ENCODE peak calls at places on chromosomes 11 and 22, in seven cellular contexts. I is uterus, N is colonic mucosa, Z is H1, L is ovary, H is heart left ventricle, W is PC-9. T is an unnamed sample.

GRCh38 chr11:70364745-70365535 is 33.4 kb upstream of the CTTN start:
- DNase-seq in H (no peak), I (no peak), Z (peak; percentile 20), N (no peak), L (no peak), W (no peak), T (no peak)

GRCh38 chr11:46668480-46669085 is 31.8 kb downstream of the ARHGAP1 start:
- DNase-seq in I (no peak), H (no peak), L (no peak), W (no peak), N (no peak), Z (no peak), T (no peak)

GRCh38 chr11:130861902-130862552 is 54.3 kb downstream of the SNX19 start:
- DNase-seq in W (peak; percentile 79), I (peak; percentile 89), N (peak; percentile 92), H (peak; percentile 95), Z (peak; percentile 94), L (peak; percentile 93), T (peak; percentile 81)

GRCh38 chr11:117226388-117227385 is 5.2 kb downstream of the PCSK7 start:
- DNase-seq in W (peak; percentile 39), L (no peak), N (no peak), Z (no peak), I (no peak), H (no peak), T (peak; percentile 54)

GRCh38 chr22:37808294-37808657 is 542 bp downstream of the GCAT start:
- DNase-seq in L (peak; percentile 41), N (no peak), W (no peak), I (no peak), Z (no peak), H (no peak), T (no peak)

GRCh38 chr11:73327812-73328364 is 19.8 kb downstream of the ARHGEF17 start:
- DNase-seq in W (no peak), N (no peak), I (no peak), Z (no peak), H (no peak), L (no peak), T (no peak)

GRCh38 chr11:60977224-60977623 is 5.7 kb downstream of the CD6 start:
- DNase-seq in H (no peak), Z (no peak), I (no peak), L (no peak), N (no peak), W (no peak), T (no peak)

GRCh38 chr22:49392247-49392646 is 435.4 kb downstream of the BRD1 start:
- DNase-seq in Z (no peak), L (no peak), W (no peak), N (no peak), I (no peak), H (no peak), T (no peak)

GRCh38 chr11:8090756-8091155 is 9.7 kb downstream of the TUB start:
- DNase-seq in I (no peak), Z (peak; percentile 90), L (peak; percentile 48), H (no peak), W (no peak), N (no peak), T (no peak)

GRCh38 chr11:130672911-130673310 is 224.5 kb downstream of the ADAMTS15 start:
- DNase-seq in Z (no peak), L (no peak), N (no peak), I (no peak), H (no peak), W (no peak), T (no peak)

GRCh38 chr11:63177872-63178271 is 33.9 kb upstream of the SLC22A24 start:
- DNase-seq in H (no peak), L (no peak), N (no peak), W (no peak), Z (no peak), I (no peak), T (no peak)

GRCh38 chr11:12286606-12287005 is 90.8 kb upstream of the PARVA start:
- DNase-seq in Z (no peak), I (no peak), N (peak; percentile 15), L (no peak), H (no peak), W (no peak), T (no peak)

GRCh38 chr11:69274531-69275016 is 19.4 kb upstream of the MYEOV start:
- DNase-seq in Z (no peak), I (no peak), W (peak; percentile 95), N (peak; percentile 90), L (no peak), H (no peak), T (peak; percentile 87)
- TF ChIP-seq CTCF in Z (no peak), I (no peak), W (no peak), N (no peak), L (no peak), H (no peak), T (no peak)

GRCh38 chr11:126421243-126421642 is 65.8 kb downstream of the ST3GAL4 start:
- DNase-seq in N (no peak), Z (no peak), H (no peak), I (no peak), W (no peak), L (peak; percentile 70), T (no peak)

GRCh38 chr11:126424471-126425039 is 69.1 kb downstream of the ST3GAL4 start:
- DNase-seq in I (no peak), Z (no peak), W (no peak), H (no peak), L (peak; percentile 71), N (no peak), T (no peak)

GRCh38 chr11:126423743-126424142 is 68.3 kb downstream of the ST3GAL4 start:
- DNase-seq in L (peak; percentile 94), I (no peak), Z (no peak), H (no peak), N (no peak), W (no peak), T (no peak)

GRCh38 chr11:126422446-126422845 is 67.0 kb downstream of the ST3GAL4 start:
- DNase-seq in W (no peak), I (no peak), Z (no peak), N (no peak), L (no peak), H (no peak), T (no peak)

DNA sequence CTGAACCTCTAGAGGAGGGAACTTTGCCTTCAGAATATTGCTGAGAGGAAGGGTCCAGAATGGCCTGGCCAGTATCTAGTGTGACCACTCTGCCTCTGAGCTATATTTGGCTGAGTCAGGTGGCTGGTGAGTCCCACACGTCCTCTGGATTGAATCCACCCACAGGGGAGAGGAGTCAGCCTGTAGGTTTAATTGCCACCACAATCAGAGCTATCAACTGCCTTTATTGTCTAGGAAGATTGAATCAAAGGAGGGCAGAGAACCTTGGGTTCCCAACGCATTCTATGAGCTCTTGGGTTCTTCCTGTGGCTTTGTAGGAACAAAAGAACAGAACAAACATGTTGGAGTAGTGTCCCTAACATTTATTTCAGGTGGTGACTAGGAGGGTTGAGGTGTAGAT is 67.7 kb downstream of the ST3GAL4 start:
- DNase-seq in Z (no peak), L (no peak), W (no peak), I (no peak), H (no peak), N (peak; percentile 70), T (no peak)
- H3K4me1 ChIP-seq in Z (no peaks in the 10 kb centered on the region), L (peaks cover 43% of the 10 kb centered on the region), W (peaks cover 5% of the 10 kb centered on the region), I (no peaks in the 10 kb centered on the region), H (peaks cover 16% of the 10 kb centered on the region), N (peaks cover 31% of the 10 kb centered on the region), T (no peaks in the 10 kb centered on the region)

DNA sequence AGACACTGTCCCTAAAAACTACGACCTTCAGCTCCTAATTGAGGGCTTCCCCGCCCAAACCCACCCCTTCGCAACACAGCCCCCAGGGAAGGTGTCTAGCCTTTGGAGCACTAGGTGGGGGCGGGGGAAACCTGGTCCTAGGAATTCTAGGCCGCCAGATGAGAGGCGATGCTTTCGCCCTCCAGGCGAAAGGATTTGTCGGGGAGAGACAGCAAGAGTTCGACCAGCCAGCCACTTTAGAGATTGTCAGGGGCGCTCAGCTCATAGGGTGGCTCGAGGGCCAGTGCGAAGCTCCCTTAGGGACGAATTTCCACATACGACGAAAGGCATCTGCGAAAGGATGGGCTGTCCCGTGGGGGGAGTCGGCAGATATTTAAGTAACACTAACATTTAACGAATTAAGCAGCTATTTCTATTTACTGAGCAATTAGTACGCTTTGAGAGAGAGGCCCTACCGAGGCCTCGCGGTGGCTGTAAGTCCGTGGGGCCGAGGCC is 5.3 kb downstream of the CD248 start:
- DNase-seq in Z (no peak), H (no peak), N (no peak), W (no peak), I (no peak), L (no peak), T (no peak)
- TF ChIP-seq CTCF in Z (no peak), H (no peak), N (peak; percentile 86), W (no peak), I (peak; percentile 93), L (no peak), T (no peak)

GRCh38 chr11:87425943-87426342 is 388.2 kb downstream of the TMEM135 start:
- DNase-seq in N (no peak), Z (no peak), I (no peak), L (no peak), H (no peak), W (no peak), T (no peak)
- H3K4me1 ChIP-seq in N (no peaks in the 10 kb centered on the region), Z (no peaks in the 10 kb centered on the region), I (no peaks in the 10 kb centered on the region), L (peaks cover 3% of the 10 kb centered on the region), H (no peaks in the 10 kb centered on the region), W (peaks cover 10% of the 10 kb centered on the region), T (peaks cover 13% of the 10 kb centered on the region)

GRCh38 chr11:91248199-91248807 is 976.3 kb upstream of the FAT3 start:
- DNase-seq in W (peak; percentile 8), N (peak; percentile 17), H (no peak), Z (no peak), L (no peak), I (no peak), T (no peak)
- TF ChIP-seq CTCF in W (peak; percentile 85), N (peak; percentile 38), H (peak; percentile 65), Z (no peak), L (no peak), I (peak; percentile 25), T (peak; percentile 82)

DNA sequence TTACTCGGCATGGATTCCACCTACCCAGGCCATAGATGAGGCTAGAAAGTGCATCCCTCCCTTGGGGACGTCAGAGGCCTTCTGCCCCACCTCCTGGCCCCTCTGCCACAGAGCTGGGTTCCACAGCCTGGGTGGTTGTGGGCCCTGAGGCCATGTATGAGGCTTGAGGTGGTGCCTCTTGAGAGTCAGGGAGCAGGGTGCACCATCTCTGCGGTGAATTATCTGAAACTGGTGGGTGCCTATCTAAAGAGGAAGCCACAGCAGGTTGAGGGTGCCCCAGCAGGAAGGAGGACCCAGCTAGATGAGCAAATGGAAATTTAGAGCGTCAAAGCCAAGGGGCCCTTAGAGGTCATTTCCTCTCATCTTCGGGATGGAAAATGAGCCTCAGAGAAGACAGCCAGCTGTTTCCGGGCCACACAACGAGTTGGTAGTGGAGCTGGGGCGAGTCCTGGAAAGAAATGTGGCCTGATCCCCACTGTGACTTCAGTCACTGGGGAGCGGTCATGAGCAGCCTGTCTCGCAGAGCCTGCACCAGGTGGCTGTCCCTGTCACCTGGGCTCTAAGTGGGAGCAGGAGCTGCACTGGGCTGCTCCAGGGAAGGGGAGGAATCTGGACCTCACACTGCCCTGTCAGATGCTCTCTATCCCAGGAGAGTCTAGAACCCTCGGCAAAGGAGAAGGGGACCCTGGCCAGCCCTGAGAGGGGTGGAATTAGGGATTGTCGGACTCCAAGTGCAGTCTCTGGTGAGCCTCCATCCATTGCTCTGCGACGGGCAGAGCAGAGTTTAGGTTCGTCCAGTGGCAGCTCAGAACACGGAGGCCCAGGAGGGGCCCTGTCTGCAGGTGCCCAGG is 7.3 kb downstream of the ADORA2A start:
- DNase-seq in I (no peak), N (no peak), W (no peak), Z (no peak), H (peak; percentile 73), L (no peak), T (no peak)
- H3K4me1 ChIP-seq in I (no peaks in the 10 kb centered on the region), N (peaks cover 8% of the 10 kb centered on the region), W (peaks cover 17% of the 10 kb centered on the region), Z (no peaks in the 10 kb centered on the region), H (peaks cover 42% of the 10 kb centered on the region), L (peaks cover 10% of the 10 kb centered on the region), T (peaks cover 4% of the 10 kb centered on the region)

GRCh38 chr11:64849600-64850356 is 5.3 kb upstream of the CDC42BPG start:
- DNase-seq in Z (no peak), L (no peak), H (no peak), W (no peak), N (no peak), I (no peak), T (no peak)
- TF ChIP-seq CTCF in Z (no peak), L (no peak), H (peak; percentile 17), W (no peak), N (no peak), I (no peak), T (no peak)